ENCODE peak calls at places on chromosomes 11 and 22, in nine cellular contexts. E is naive thymus-derived CD4-positive, alpha-beta T cell; Q is effector memory CD4-positive, alpha-beta T cell; C is AG04450; K is IMR-90; T is cardiac muscle cell; M is astrocyte; A is HCT116; B is dorsolateral prefrontal cortex. F is an unnamed sample.
A peak's percentile ranks its signal among the peaks of the same experiment; 100 is the strongest.

GRCh38 chr11:67463680-67464410 is 5.2 kb downstream of the TMEM134 start:
- DNase-seq in E (no peak), Q (no peak), C (no peak), K (no peak), T (no peak), M (no peak), A (peak; percentile 73), B (no peak), F (peak; percentile 98)

GRCh38 chr22:41517172-41518047 is 26.9 kb downstream of the POLR3H start:
- DNase-seq in E (peak; percentile 41), Q (peak; percentile 27), C (no peak), K (peak; percentile 46), T (peak; percentile 70), M (no peak), A (no peak), B (peak; percentile 87), F (peak; percentile 90)

GRCh38 chr22:37229805-37230672 is 14.0 kb downstream of the RAC2 start:
- DNase-seq in E (peak; percentile 86), Q (peak; percentile 87), C (no peak), K (peak; percentile 51), T (no peak), M (peak; percentile 62), A (peak; percentile 51), B (no peak), F (no peak)

GRCh38 chr11:110133182-110133581 is 40.0 kb downstream of the ZC3H12C start:
- DNase-seq in E (no peak), Q (no peak), C (no peak), K (no peak), T (no peak), M (no peak), A (no peak), B (no peak), F (no peak)

GRCh38 chr22:30940655-30941362 is 27.8 kb downstream of the MORC2 start:
- DNase-seq in E (no peak), Q (peak; percentile 8), C (no peak), K (no peak), T (no peak), M (no peak), A (no peak), B (no peak), F (no peak)

GRCh38 chr11:7967097-7967496 is 1.9 kb upstream of the NLRP10 start:
- DNase-seq in E (no peak), Q (no peak), C (no peak), K (peak; percentile 52), T (no peak), M (peak; percentile 69), A (no peak), B (no peak), F (no peak)

GRCh38 chr11:124916370-124916710 is 2.7 kb upstream of the HEPN1 start:
- DNase-seq in E (no peak), Q (no peak), C (no peak), K (no peak), T (no peak), M (no peak), A (no peak), B (no peak), F (no peak)

GRCh38 chr11:112518371-112518770 is 257.7 kb upstream of the PLET1 start:
- DNase-seq in E (no peak), Q (no peak), C (no peak), K (no peak), T (no peak), M (peak; percentile 18), A (no peak), B (no peak), F (no peak)

GRCh38 chr11:64670975-64671374 is 52.0 kb downstream of the NRXN2 start:
- DNase-seq in E (no peak), Q (no peak), C (no peak), K (no peak), T (no peak), M (no peak), A (no peak), B (no peak), F (no peak)

GRCh38 chr11:64322925-64323260 is 5.0 kb downstream of the PRDX5 start:
- DNase-seq in E (no peak), Q (no peak), C (no peak), K (no peak), T (no peak), M (no peak), A (no peak), B (no peak), F (no peak)

DNA sequence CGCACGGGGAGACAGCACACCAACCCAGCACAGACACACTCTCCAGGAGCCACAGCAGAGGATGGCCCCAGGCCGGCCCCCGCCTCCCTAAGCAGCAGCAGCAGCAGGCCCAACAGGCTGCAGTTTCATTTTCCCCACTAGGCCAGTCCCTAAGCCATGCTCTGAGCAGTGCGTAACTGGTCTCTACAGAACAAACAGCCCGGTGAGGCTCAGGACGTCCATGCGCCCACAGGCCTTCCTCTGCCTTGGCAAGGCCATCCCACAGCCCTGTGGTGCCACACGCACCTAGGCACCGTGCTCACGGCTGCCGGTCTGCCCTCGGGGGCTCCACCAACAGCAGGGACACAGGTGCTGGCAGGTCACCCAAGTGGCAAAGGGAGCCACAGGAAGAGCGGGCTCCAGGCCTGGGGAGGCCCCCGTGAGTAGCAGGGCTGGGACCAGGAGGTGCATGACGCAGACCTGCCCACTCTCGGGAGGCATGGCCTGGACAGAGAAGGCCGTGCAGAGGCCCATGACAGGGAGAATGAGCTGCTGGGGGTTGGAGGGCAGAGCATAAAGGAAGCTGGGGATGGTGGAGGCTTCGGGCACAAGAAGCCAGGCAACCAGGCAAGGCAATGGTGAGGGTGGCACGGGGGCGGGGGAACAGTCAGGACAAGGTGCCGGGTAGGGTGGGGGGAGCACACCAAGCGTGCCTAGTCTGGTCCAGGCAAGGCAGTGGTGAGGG is 1.4 kb upstream of the MOB2 start:
- DNase-seq in E (no peak), Q (no peak), C (no peak), K (no peak), T (no peak), M (no peak), A (no peak), B (no peak), F (no peak)
- H3K4me3 ChIP-seq in E (no peak overlapping the region), Q (no peak overlapping the region), C (no peak overlapping the region), K (no peak overlapping the region), T (no peak overlapping the region), M (no peak overlapping the region), A (no peak overlapping the region), B (no peak overlapping the region), F (no peak overlapping the region)

DNA sequence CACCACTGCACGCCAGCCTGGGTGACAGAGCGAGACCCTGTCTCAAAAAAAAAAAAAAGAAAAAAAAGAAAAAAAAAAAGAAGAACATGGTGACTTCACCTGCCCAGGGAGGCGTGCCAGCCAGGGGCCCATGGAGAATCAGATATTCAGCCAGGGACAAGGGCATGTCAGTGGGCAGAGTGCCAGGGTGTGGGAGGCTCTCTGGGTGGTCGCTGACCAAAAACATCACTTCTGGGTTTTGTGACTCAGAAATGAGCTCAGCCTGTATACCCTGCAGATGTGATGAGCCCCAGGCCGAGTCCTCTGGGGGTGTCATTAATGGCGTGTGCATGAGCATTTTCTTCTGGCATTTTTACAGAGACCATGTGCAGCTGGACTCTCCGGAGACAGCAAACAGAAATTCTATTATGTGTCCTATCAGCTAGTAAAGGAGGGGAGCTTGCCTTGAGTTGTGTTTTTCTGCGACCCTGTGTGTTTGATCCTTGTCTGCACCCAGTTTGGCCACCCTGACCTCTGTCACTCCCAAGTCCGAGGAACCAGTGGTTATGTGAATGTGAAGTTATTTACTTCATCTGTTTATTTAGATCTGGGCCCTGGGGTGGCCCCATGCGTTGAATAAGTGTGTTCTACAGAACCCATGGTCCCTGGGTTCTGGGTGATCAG is 53.6 kb downstream of the BCR start:
- DNase-seq in E (no peak), Q (no peak), C (peak; percentile 62), K (peak; percentile 92), T (no peak), M (peak; percentile 84), A (no peak), B (no peak), F (no peak)
- H3K4me3 ChIP-seq in E (no peak overlapping the region), Q (no peak overlapping the region), C (no peak overlapping the region), K (no peak overlapping the region), T (no peak overlapping the region), M (no peak overlapping the region), A (no peak overlapping the region), B (no peak overlapping the region), F (no peak overlapping the region)

DNA sequence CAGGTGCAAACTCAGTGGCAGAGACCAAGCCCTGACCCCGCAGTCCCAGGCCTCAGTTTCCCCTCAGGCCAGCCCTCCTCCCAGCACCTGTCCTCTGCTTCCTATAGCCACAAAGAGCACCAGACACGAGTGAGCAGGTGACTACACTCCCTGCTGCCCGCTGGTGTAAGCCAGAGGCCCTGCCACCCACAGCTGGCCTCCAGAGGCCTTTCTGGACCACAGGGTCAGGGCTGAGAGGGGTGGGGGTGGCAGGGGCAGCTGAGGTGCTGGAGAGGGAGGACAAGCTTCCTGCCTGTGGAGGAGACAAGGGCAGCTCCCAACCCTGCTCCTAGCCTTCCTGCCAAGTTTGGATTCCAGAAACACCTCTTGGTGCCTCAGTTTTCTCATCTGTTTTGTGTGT is 31.3 kb upstream of the WNT7B start:
- DNase-seq in E (no peak), Q (no peak), C (no peak), K (no peak), T (no peak), M (peak; percentile 54), A (no peak), B (no peak), F (no peak)
- H3K4me3 ChIP-seq in E (no peak overlapping the region), Q (no peak overlapping the region), C (no peak overlapping the region), K (no peak overlapping the region), T (no peak overlapping the region), M (no peak overlapping the region), A (no peak overlapping the region), B (no peak overlapping the region), F (no peak overlapping the region)

DNA sequence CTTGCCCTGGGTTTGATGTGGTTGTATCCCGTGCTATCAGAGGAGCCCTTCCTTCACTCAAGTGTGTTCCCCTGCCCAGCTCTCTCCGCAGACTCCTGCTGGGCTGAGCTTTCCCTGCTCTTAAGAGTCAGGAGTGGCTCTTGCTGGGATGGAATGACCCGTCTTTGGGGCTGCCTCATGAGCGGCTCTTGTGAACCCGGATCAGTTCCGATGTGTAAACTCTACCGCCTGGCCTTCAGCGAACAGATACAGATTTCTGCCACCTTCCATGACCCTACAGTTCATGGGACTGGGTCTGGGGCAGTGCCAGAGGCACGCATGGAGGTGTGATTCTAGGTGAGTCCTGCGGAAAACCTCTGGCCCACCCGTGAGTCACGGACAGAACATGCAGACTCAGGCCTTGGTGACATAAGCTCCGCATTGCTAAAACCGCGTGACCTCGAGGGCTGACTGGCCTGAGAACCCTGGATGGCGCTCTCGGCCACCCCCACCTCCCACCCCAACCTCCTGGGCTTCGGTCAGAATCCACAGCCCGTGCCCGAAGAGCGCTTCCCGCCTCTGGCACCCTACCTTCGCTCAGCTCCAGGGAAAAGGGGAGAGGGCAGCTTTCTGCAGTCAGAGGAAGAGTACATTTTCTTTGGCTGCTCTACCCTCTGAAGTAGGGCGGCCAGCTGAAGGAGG is 1.3 kb upstream of the ZBTB16 start:
- DNase-seq in E (no peak), Q (no peak), C (no peak), K (no peak), T (peak; percentile 57), M (no peak), A (no peak), B (no peak), F (peak; percentile 91)
- H3K4me3 ChIP-seq in E (no peak overlapping the region), Q (peak overlapping the region; percentile 60), C (no peak overlapping the region), K (no peak overlapping the region), T (no peak overlapping the region), M (no peak overlapping the region), A (no peak overlapping the region), B (peak overlapping the region; percentile 99), F (no peak overlapping the region)

F was measured in adrenal gland.